ENCODE peak calls at places on chromosome 11, in five cellular contexts. G is Caki2, D is hippocampal formation, X is aorta, A is GM04503. L is an unnamed sample.

GRCh38 chr11:122108192-122108799 is 7.7 kb downstream of the BLID start:
- DNase-seq in D (peak), G (no peak), X (no peak), A (no peak), L (no peak)

GRCh38 chr11:65417221-65417701 is 5.3 kb upstream of the NEAT1 start:
- DNase-seq in X (peak), A (no peak), D (no peak), G (no peak), L (peak)

GRCh38 chr11:35466058-35466457 is 46.7 kb upstream of the SLC1A2 start:
- DNase-seq in X (no peak), D (no peak), A (no peak), G (no peak), L (no peak)

GRCh38 chr11:66787934-66788758 is 55.1 kb upstream of the RCE1 start:
- DNase-seq in A (no peak), X (no peak), D (no peak), G (no peak), L (no peak)

GRCh38 chr11:61900251-61900650 is 8.9 kb upstream of the FADS3 start:
- DNase-seq in A (no peak), D (no peak), X (no peak), G (no peak), L (no peak)

GRCh38 chr11:65355013-65355775 is 643 bp downstream of the TIGD3 start:
- DNase-seq in X (no peak), A (no peak), D (no peak), G (no peak), L (no peak)

GRCh38 chr11:4433852-4434251 is 15.2 kb upstream of the OR52K2 start:
- DNase-seq in A (no peak), D (no peak), G (no peak), X (no peak), L (no peak)

GRCh38 chr11:67033661-67034166 is 10.8 kb downstream of the SYT12 start:
- DNase-seq in X (no peak), A (peak), G (peak), D (peak), L (no peak)

GRCh38 chr11:71247551-71248250 is 4.7 kb downstream of the SHANK2 start:
- DNase-seq in D (no peak), X (peak), A (no peak), G (no peak), L (peak)

L was measured in posterior vena cava.